ENCODE peak calls at places on chromosome 11, in ten cellular contexts. One of them, this sample, is unnamed.

GRCh38 chr11:123561046-123561781 is 93.2 kb downstream of the SCN3B start:
- DNase-seq in AG09319: no peak
- DNase-seq in endothelial cell: peak
- DNase-seq in fibroblast of lung: peak
- DNase-seq in H9: peak
- DNase-seq in Panc1: no peak
- DNase-seq in body of pancreas: peak
- DNase-seq in GM06990: no peak
- DNase-seq in HL-60: no peak
- DNase-seq in esophagus squamous epithelium: no peak
- DNase-seq in this sample: no peak

GRCh38 chr11:1279674-1280055 is 29.8 kb downstream of the TOLLIP start:
- DNase-seq in AG09319: no peak
- DNase-seq in endothelial cell: no peak
- DNase-seq in fibroblast of lung: no peak
- DNase-seq in H9: no peak
- DNase-seq in Panc1: no peak
- DNase-seq in body of pancreas: no peak
- DNase-seq in GM06990: no peak
- DNase-seq in HL-60: no peak
- DNase-seq in esophagus squamous epithelium: no peak
- DNase-seq in this sample: no peak

GRCh38 chr11:35548925-35549561 is 23.6 kb upstream of the PAMR1 start:
- DNase-seq in AG09319: no peak
- DNase-seq in endothelial cell: no peak
- DNase-seq in fibroblast of lung: peak
- DNase-seq in H9: no peak
- DNase-seq in Panc1: no peak
- DNase-seq in body of pancreas: no peak
- DNase-seq in GM06990: no peak
- DNase-seq in HL-60: no peak
- DNase-seq in esophagus squamous epithelium: no peak
- DNase-seq in this sample: no peak

GRCh38 chr11:67267188-67268035 is 1.1 kb downstream of the GRK2 start:
- DNase-seq in AG09319: no peak
- DNase-seq in endothelial cell: no peak
- DNase-seq in fibroblast of lung: no peak
- DNase-seq in H9: no peak
- DNase-seq in Panc1: no peak
- DNase-seq in body of pancreas: peak
- DNase-seq in GM06990: no peak
- DNase-seq in HL-60: peak
- DNase-seq in esophagus squamous epithelium: no peak
- DNase-seq in this sample: no peak

GRCh38 chr11:46181387-46181786 is 60.1 kb upstream of the PHF21A start:
- DNase-seq in AG09319: no peak
- DNase-seq in endothelial cell: no peak
- DNase-seq in fibroblast of lung: no peak
- DNase-seq in H9: no peak
- DNase-seq in Panc1: no peak
- DNase-seq in body of pancreas: no peak
- DNase-seq in GM06990: no peak
- DNase-seq in HL-60: no peak
- DNase-seq in esophagus squamous epithelium: no peak
- DNase-seq in this sample: no peak

GRCh38 chr11:67230406-67230805 is 35.9 kb upstream of the GRK2 start:
- DNase-seq in AG09319: no peak
- DNase-seq in endothelial cell: no peak
- DNase-seq in fibroblast of lung: no peak
- DNase-seq in H9: no peak
- DNase-seq in Panc1: no peak
- DNase-seq in body of pancreas: no peak
- DNase-seq in GM06990: no peak
- DNase-seq in HL-60: no peak
- DNase-seq in esophagus squamous epithelium: no peak
- DNase-seq in this sample: no peak

GRCh38 chr11:84012171-84012826 is 726.1 kb upstream of the CCDC90B start:
- DNase-seq in AG09319: no peak
- DNase-seq in endothelial cell: no peak
- DNase-seq in fibroblast of lung: no peak
- DNase-seq in H9: no peak
- DNase-seq in Panc1: no peak
- DNase-seq in body of pancreas: no peak
- DNase-seq in GM06990: no peak
- DNase-seq in HL-60: no peak
- DNase-seq in esophagus squamous epithelium: no peak
- DNase-seq in this sample: no peak

GRCh38 chr11:86116386-86116726 is 47.5 kb upstream of the PICALM start:
- DNase-seq in AG09319: no peak
- DNase-seq in endothelial cell: no peak
- DNase-seq in fibroblast of lung: peak
- DNase-seq in H9: no peak
- DNase-seq in Panc1: no peak
- DNase-seq in body of pancreas: no peak
- DNase-seq in GM06990: no peak
- DNase-seq in HL-60: no peak
- DNase-seq in esophagus squamous epithelium: no peak
- DNase-seq in this sample: no peak

DNA sequence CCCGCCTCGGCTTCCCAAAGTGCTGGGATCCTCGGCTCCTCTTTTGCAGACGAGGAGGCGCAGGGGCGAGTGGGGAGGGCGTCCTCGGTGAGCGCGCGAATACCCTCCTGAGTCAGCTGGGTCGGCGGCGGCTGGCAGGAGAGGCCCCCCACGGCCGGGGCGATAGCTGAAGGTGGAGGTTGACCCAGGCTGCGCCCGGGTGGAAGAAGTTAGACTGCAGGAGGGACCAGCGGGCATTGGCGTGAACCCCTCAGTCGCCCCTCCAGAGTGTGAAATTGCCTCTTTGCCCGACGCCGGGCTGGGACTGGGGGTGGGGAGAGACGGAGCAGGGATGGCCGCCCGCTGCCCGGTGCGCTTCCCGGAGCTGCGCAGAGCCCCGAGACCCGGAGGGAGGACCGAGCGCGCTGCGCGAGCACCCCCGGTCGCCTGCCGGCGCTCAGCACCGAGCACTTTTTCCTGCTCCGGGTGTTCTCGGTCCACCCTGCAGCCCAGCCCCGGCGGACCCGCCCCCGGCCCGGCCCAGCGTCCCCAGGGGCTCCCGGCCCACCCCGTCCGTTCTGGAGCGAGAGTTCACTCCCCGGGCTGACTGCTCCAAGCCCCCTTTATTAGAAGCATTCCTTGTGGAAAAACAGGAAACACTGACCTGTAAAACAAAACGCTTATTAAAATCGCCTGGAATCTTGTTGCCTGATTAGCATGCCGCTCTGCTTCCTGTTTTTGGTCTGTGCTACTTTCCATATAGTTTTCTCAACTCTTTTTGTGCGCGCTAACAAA is 13.7 kb upstream of the CPT1A start:
- DNase-seq in AG09319: no peak
- DNase-seq in endothelial cell: peak
- DNase-seq in fibroblast of lung: peak
- DNase-seq in H9: peak
- DNase-seq in Panc1: no peak
- DNase-seq in body of pancreas: no peak
- DNase-seq in GM06990: peak
- DNase-seq in HL-60: peak
- DNase-seq in esophagus squamous epithelium: no peak
- DNase-seq in this sample: no peak
- TF ChIP-seq CTCF in AG09319: no peak
- TF ChIP-seq CTCF in endothelial cell: no peak
- TF ChIP-seq CTCF in fibroblast of lung: no peak
- TF ChIP-seq CTCF in H9: peak
- TF ChIP-seq CTCF in Panc1: no peak
- TF ChIP-seq CTCF in body of pancreas: no peak
- TF ChIP-seq CTCF in GM06990: no peak
- TF ChIP-seq CTCF in HL-60: no peak
- TF ChIP-seq CTCF in esophagus squamous epithelium: no peak
- TF ChIP-seq CTCF in this sample: no peak

DNA sequence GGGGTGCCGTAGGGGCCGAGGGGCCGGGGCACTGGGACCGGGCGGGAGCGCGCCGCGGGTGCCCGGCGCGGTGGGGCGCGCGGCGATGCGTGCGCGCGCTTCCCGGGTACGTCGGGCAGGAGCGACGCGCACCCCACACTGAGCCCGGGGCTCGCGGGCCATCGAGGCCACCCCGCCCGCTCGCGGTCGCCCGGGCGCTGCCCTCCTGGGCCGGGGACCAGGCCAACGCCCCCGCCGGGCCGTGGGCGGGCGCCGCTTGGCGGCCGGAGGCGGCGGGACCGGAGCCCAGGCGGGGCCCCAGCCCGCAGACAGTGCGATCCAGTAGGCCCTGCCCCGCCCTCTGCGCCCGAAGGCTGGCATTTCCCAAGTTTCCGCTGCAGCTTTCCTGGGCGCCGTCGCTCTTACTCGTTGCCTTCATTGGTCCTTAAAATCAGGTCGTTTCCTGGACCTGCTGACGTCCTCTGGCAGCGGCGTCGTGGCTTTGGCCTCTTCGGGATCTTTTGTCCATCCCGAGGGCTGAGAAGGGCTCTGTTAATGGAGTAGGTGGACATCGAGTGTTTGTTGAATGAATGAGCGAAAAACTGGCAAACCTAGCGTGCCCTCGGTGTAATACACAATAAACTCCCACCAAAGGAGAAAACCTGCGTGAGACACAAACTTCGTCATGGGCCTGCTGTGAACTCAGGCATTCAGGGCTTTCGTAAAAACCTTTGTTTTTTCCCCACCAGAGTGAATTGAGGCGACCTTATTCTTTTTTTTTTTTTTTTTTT is 638 bp downstream of the PARVA start:
- DNase-seq in AG09319: no peak
- DNase-seq in endothelial cell: peak
- DNase-seq in fibroblast of lung: peak
- DNase-seq in H9: peak
- DNase-seq in Panc1: peak
- DNase-seq in body of pancreas: peak
- DNase-seq in GM06990: no peak
- DNase-seq in HL-60: no peak
- DNase-seq in esophagus squamous epithelium: no peak
- DNase-seq in this sample: no peak
- TF ChIP-seq CTCF in AG09319: peak
- TF ChIP-seq CTCF in endothelial cell: no peak
- TF ChIP-seq CTCF in fibroblast of lung: no peak
- TF ChIP-seq CTCF in H9: no peak
- TF ChIP-seq CTCF in Panc1: peak
- TF ChIP-seq CTCF in body of pancreas: peak
- TF ChIP-seq CTCF in GM06990: no peak
- TF ChIP-seq CTCF in HL-60: no peak
- TF ChIP-seq CTCF in esophagus squamous epithelium: no peak
- TF ChIP-seq CTCF in this sample: no peak

DNA sequence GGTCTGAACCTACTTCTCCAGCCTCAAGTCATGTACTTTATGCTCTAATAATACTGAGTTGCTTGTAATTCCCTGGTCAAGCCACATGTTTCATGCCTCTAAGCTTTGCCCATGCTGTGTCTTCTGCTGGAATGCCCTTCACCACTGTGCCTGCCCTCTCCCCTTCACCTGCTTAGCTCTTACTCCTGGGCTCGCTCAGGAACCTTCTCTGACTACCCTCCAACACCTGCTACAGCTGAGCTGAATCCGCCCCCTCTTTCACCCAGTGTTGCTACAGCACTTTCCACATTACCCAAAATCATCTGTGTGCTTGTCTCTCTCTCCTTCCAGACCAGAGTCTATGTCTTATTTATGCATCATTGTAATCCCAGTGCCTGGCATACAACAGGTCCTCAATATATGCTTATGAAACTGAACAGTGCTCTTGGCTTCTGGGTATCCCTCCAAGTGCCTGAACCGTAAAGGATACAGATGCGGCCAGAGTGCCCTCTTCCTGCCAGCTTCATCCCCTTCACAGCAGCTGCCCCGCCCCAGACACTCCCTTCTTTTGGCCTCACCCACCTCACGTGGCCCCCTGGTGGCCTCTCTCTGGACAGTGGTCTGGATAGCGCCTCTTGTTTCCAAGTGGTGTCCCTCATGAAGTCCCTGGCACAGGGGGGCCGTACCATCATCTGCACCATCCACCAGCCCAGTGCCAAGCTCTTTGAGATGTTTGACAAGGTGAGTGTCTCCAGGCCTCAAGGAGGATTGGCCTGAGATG is 7.1 kb downstream of the ABCG4 start:
- DNase-seq in AG09319: no peak
- DNase-seq in endothelial cell: peak
- DNase-seq in fibroblast of lung: no peak
- DNase-seq in H9: peak
- DNase-seq in Panc1: no peak
- DNase-seq in body of pancreas: no peak
- DNase-seq in GM06990: no peak
- DNase-seq in HL-60: no peak
- DNase-seq in esophagus squamous epithelium: no peak
- DNase-seq in this sample: no peak
- TF ChIP-seq CTCF in AG09319: peak
- TF ChIP-seq CTCF in endothelial cell: no peak
- TF ChIP-seq CTCF in fibroblast of lung: no peak
- TF ChIP-seq CTCF in H9: peak
- TF ChIP-seq CTCF in Panc1: no peak
- TF ChIP-seq CTCF in body of pancreas: no peak
- TF ChIP-seq CTCF in GM06990: peak
- TF ChIP-seq CTCF in HL-60: no peak
- TF ChIP-seq CTCF in esophagus squamous epithelium: no peak
- TF ChIP-seq CTCF in this sample: no peak

GRCh38 chr11:70358797-70359196 is 39.5 kb upstream of the CTTN start:
- DNase-seq in AG09319: no peak
- DNase-seq in endothelial cell: no peak
- DNase-seq in fibroblast of lung: no peak
- DNase-seq in H9: no peak
- DNase-seq in Panc1: no peak
- DNase-seq in body of pancreas: no peak
- DNase-seq in GM06990: no peak
- DNase-seq in HL-60: no peak
- DNase-seq in esophagus squamous epithelium: no peak
- DNase-seq in this sample: no peak

GRCh38 chr11:70359806-70360205 is 38.5 kb upstream of the CTTN start:
- DNase-seq in AG09319: no peak
- DNase-seq in endothelial cell: no peak
- DNase-seq in fibroblast of lung: no peak
- DNase-seq in H9: no peak
- DNase-seq in Panc1: no peak
- DNase-seq in body of pancreas: no peak
- DNase-seq in GM06990: no peak
- DNase-seq in HL-60: no peak
- DNase-seq in esophagus squamous epithelium: no peak
- DNase-seq in this sample: no peak

GRCh38 chr11:70364198-70364597 is 34.1 kb upstream of the CTTN start:
- DNase-seq in AG09319: no peak
- DNase-seq in endothelial cell: no peak
- DNase-seq in fibroblast of lung: peak
- DNase-seq in H9: no peak
- DNase-seq in Panc1: no peak
- DNase-seq in body of pancreas: no peak
- DNase-seq in GM06990: no peak
- DNase-seq in HL-60: no peak
- DNase-seq in esophagus squamous epithelium: no peak
- DNase-seq in this sample: no peak

GRCh38 chr11:70364745-70365535 is 33.4 kb upstream of the CTTN start:
- DNase-seq in AG09319: no peak
- DNase-seq in endothelial cell: no peak
- DNase-seq in fibroblast of lung: no peak
- DNase-seq in H9: no peak
- DNase-seq in Panc1: no peak
- DNase-seq in body of pancreas: no peak
- DNase-seq in GM06990: peak
- DNase-seq in HL-60: peak
- DNase-seq in esophagus squamous epithelium: no peak
- DNase-seq in this sample: no peak

DNA sequence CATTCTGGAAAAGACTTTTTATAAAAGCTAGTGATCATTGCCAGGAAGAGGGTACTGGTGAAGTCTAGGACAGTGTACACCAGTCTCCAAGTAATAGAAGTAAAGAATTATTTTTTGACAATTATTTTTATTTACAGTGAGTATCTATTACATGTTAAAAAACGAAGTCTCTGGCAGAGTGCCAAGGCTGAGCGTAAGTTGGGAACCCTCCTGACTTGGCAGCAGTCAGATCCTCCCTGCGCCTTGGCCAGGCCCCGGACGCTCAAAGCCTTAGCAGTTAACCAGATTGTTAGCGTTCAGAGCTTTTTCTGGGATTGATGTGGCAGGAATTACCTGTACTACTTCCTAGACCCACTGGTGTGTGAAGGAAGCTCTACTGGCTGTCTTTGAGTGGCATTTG is 38.1 kb upstream of the CTTN start:
- DNase-seq in AG09319: no peak
- DNase-seq in endothelial cell: no peak
- DNase-seq in fibroblast of lung: no peak
- DNase-seq in H9: no peak
- DNase-seq in Panc1: no peak
- DNase-seq in body of pancreas: no peak
- DNase-seq in GM06990: no peak
- DNase-seq in HL-60: no peak
- DNase-seq in esophagus squamous epithelium: no peak
- DNase-seq in this sample: no peak
- TF ChIP-seq CTCF in AG09319: no peak
- TF ChIP-seq CTCF in endothelial cell: no peak
- TF ChIP-seq CTCF in fibroblast of lung: no peak
- TF ChIP-seq CTCF in H9: no peak
- TF ChIP-seq CTCF in Panc1: no peak
- TF ChIP-seq CTCF in body of pancreas: no peak
- TF ChIP-seq CTCF in GM06990: no peak
- TF ChIP-seq CTCF in HL-60: no peak
- TF ChIP-seq CTCF in esophagus squamous epithelium: no peak
- TF ChIP-seq CTCF in this sample: no peak

This sample was measured in D721Med.